ENCODE peak calls at places on chromosomes 4 and X, in six cellular contexts. Q is bronchial epithelial cell, U is choroid plexus epithelial cell, I is AG04450, J is epithelial cell of esophagus, N is colonic mucosa. M is an unnamed sample.

GRCh38 chr4:175560628-175561027 is 251.4 kb downstream of the GPM6A start:
- DNase-seq in Q (peak), U (peak), I (no peak), J (peak), N (no peak), M (peak)

GRCh38 chr4:5921074-5921473 is 28.2 kb upstream of the CRMP1 start:
- DNase-seq in Q (no peak), U (no peak), I (no peak), J (no peak), N (no peak), M (no peak)

GRCh38 chr4:47510506-47511143 is 25.6 kb downstream of the ATP10D start:
- DNase-seq in Q (peak), U (peak), I (no peak), J (peak), N (no peak), M (no peak)

GRCh38 chr4:10123227-10124101 is 6.9 kb upstream of the WDR1 start:
- DNase-seq in Q (no peak), U (peak), I (no peak), J (no peak), N (peak), M (no peak)

GRCh38 chr4:21778702-21779101 is 169.9 kb downstream of the KCNIP4 start:
- DNase-seq in Q (no peak), U (no peak), I (no peak), J (no peak), N (no peak), M (no peak)

GRCh38 chr4:88211473-88212252 is 53.2 kb upstream of the ABCG2 start:
- DNase-seq in Q (peak), U (peak), I (peak), J (peak), N (peak), M (no peak)

GRCh38 chrX:73944582-73944947 is 359.4 kb upstream of the ZCCHC13 start:
- DNase-seq in Q (no peak), U (no peak), I (no peak), J (no peak), N (no peak), M (no peak)

GRCh38 chrX:41258281-41258680 is 75.7 kb upstream of the DDX3X start:
- DNase-seq in Q (no peak), U (no peak), I (no peak), J (no peak), N (no peak), M (no peak)

GRCh38 chr4:25043548-25043947 is 12.8 kb upstream of the LGI2 start:
- DNase-seq in Q (no peak), U (no peak), I (no peak), J (no peak), N (no peak), M (no peak)

GRCh38 chr4:76306882-76307669 is 543 bp downstream of the STBD1 start:
- DNase-seq in Q (peak), U (peak), I (no peak), J (peak), N (peak), M (no peak)

GRCh38 chr4:88705805-88706518 is 8.3 kb upstream of the NAP1L5 start:
- DNase-seq in Q (no peak), U (peak), I (no peak), J (peak), N (no peak), M (peak)

GRCh38 chr4:10106421-10107039 is 10.1 kb downstream of the WDR1 start:
- DNase-seq in Q (peak), U (peak), I (peak), J (peak), N (peak), M (no peak)

GRCh38 chr4:183533698-183534097 is 28.8 kb downstream of the ING2 start:
- DNase-seq in Q (no peak), U (no peak), I (no peak), J (no peak), N (no peak), M (no peak)

GRCh38 chr4:23130845-23131244 is 438.1 kb downstream of the GBA3 start:
- DNase-seq in Q (no peak), U (no peak), I (no peak), J (no peak), N (no peak), M (no peak)

GRCh38 chr4:15234101-15234500 is 193.7 kb upstream of the C1QTNF7 start:
- DNase-seq in Q (peak), U (peak), I (peak), J (peak), N (no peak), M (no peak)

GRCh38 chrX:134764202-134764785 is 106.0 kb upstream of the PLAC1 start:
- DNase-seq in Q (peak), U (peak), I (no peak), J (peak), N (no peak), M (no peak)

GRCh38 chrX:123975180-123975579 is 13.7 kb downstream of the STAG2 start:
- DNase-seq in Q (peak), U (no peak), I (no peak), J (peak), N (no peak), M (no peak)

GRCh38 chr4:76341063-76341462 is 34.5 kb downstream of the STBD1 start:
- DNase-seq in Q (peak), U (peak), I (peak), J (peak), N (no peak), M (peak)

GRCh38 chrX:154840856-154841255 is 6.4 kb upstream of the SMIM9 start:
- DNase-seq in Q (peak), U (peak), I (peak), J (peak), N (no peak), M (no peak)

GRCh38 chr4:147620315-147620714 is 3.1 kb downstream of the TMEM184C start:
- DNase-seq in Q (no peak), U (no peak), I (no peak), J (no peak), N (no peak), M (no peak)

GRCh38 chr4:165379662-165380061 is 854 bp downstream of the CPE start:
- DNase-seq in Q (no peak), U (peak), I (no peak), J (no peak), N (no peak), M (no peak)

GRCh38 chr4:95284668-95285067 is 264.1 kb downstream of the UNC5C start:
- DNase-seq in Q (no peak), U (no peak), I (no peak), J (no peak), N (no peak), M (no peak)

GRCh38 chr4:7983296-7983695 is 43.6 kb upstream of the AFAP1 start:
- DNase-seq in Q (no peak), U (no peak), I (no peak), J (no peak), N (peak), M (no peak)

GRCh38 chrX:151815461-151815860 is 80.9 kb downstream of the CNGA2 start:
- DNase-seq in Q (no peak), U (peak), I (no peak), J (no peak), N (no peak), M (no peak)

GRCh38 chr4:172897046-172897445 is 271.6 kb upstream of the GALNT7 start:
- DNase-seq in Q (no peak), U (no peak), I (no peak), J (no peak), N (no peak), M (no peak)

GRCh38 chr4:154822775-154823174 is 41.7 kb downstream of the RBM46 start:
- DNase-seq in Q (peak), U (peak), I (peak), J (peak), N (no peak), M (peak)

GRCh38 chr4:121822796-121823504 is 733 bp downstream of the CCNA2 start:
- DNase-seq in Q (peak), U (peak), I (no peak), J (peak), N (peak), M (no peak)

GRCh38 chr4:144903953-144904711 is 193.9 kb downstream of the ANAPC10 start:
- DNase-seq in Q (peak), U (peak), I (no peak), J (peak), N (no peak), M (no peak)

GRCh38 chrX:52988985-52989917 is 30.9 kb upstream of the FAM156A start:
- DNase-seq in Q (peak), U (no peak), I (no peak), J (peak), N (peak), M (no peak)

GRCh38 chr4:170872794-170873193 is 783.0 kb upstream of the AADAT start:
- DNase-seq in Q (peak), U (no peak), I (no peak), J (peak), N (no peak), M (no peak)

GRCh38 chr4:85603437-85604336 is 128.7 kb downstream of the ARHGAP24 start:
- DNase-seq in Q (peak), U (peak), I (no peak), J (no peak), N (no peak), M (peak)

GRCh38 chrX:39361736-39362135 is 560.5 kb downstream of the MID1IP1 start:
- DNase-seq in Q (no peak), U (no peak), I (no peak), J (no peak), N (no peak), M (no peak)

GRCh38 chr4:101086801-101087586 is 260.3 kb downstream of the PPP3CA start:
- DNase-seq in Q (no peak), U (no peak), I (no peak), J (no peak), N (no peak), M (no peak)

GRCh38 chr4:172147702-172148101 is 334.5 kb downstream of the GALNTL6 start:
- DNase-seq in Q (no peak), U (peak), I (no peak), J (no peak), N (no peak), M (peak)

GRCh38 chr4:33323393-33323792 is 2603.2 kb downstream of the PCDH7 start:
- DNase-seq in Q (peak), U (no peak), I (no peak), J (peak), N (no peak), M (no peak)

GRCh38 chr4:55004831-55005230 is 120.6 kb downstream of the KDR start:
- DNase-seq in Q (no peak), U (peak), I (no peak), J (no peak), N (no peak), M (peak)
- TF ChIP-seq CTCF in Q (no peak), U (peak), I (no peak), J (no peak), N (no peak), M (peak)

GRCh38 chr4:213971-214370 is 89.7 kb downstream of the ZNF718 start:
- DNase-seq in Q (peak), U (no peak), I (no peak), J (peak), N (no peak), M (no peak)

GRCh38 chr4:217891-218290 is 87.4 kb downstream of the ZNF732 start:
- DNase-seq in Q (no peak), U (no peak), I (no peak), J (no peak), N (no peak), M (no peak)

GRCh38 chr4:211033-211511 is 86.8 kb downstream of the ZNF718 start:
- DNase-seq in Q (no peak), U (no peak), I (no peak), J (peak), N (no peak), M (no peak)

DNA sequence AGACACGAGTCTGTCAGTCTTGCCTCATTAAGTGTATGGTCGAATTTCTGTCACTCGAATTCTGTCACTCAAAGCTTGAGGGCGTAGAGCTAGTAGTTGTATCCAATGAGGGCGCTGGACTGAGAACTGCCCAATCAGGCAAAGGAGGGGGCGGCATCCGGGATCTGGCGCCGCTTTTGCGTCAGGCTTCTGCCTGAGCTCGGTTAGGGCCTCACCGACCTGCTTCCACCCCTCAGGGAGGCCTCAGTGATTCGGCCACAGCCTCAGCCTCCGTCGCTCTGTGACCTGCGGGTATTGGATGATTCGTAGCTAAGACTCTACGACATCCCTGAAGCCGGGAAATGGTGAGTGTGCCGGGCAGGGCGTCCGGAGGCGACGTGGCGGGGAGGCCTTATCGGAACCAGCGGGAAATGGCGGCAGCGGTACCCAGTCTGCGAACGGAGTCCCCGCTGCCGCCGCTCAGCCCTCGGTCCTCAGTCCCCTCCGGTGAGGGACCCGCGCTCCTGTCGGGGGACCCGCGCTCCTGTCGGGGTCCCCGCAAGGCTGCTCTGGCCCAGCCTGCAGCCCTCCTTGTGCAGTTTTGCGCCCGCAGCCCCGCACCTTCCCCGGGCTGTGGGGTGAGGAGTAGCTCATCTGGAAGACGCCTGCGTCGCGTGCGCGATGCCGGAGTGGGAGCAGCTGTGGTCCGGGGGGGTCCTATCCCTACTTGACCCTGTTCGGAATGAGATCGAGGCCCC is 88.3 kb downstream of the ZNF718 start:
- DNase-seq in Q (peak), U (peak), I (peak), J (peak), N (peak), M (peak)
- H3K4me3 ChIP-seq in Q (peak), U (peak), I (peak), J (peak), N (peak), M (peak)

GRCh38 chr4:160810415-160810814 is 1353.4 kb downstream of the FSTL5 start:
- DNase-seq in Q (no peak), U (no peak), I (no peak), J (no peak), N (no peak), M (no peak)

GRCh38 chr4:160809576-160809975 is 1354.2 kb downstream of the FSTL5 start:
- DNase-seq in Q (no peak), U (no peak), I (no peak), J (no peak), N (no peak), M (no peak)

GRCh38 chr4:160808174-160808573 is 1355.6 kb downstream of the FSTL5 start:
- DNase-seq in Q (no peak), U (no peak), I (no peak), J (no peak), N (no peak), M (no peak)

DNA sequence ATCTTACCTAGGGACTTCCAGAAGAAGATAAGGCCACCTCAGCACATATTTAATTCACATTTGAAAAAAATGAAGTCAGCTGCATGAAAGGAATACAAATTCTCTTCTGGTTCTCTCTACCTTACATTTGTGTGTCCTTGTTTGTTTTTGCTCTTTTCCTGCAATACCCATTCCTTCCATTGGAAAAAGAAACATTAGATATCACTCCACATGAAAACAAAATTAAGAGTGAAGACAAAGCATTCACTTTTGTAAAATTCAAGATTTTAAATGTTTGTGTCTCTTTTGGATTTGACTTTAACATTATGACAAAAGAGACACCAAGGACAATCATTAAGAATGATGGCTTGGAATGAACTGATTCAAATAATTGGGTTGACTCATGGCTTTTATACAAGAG is 1351.8 kb downstream of the FSTL5 start:
- DNase-seq in Q (no peak), U (no peak), I (no peak), J (no peak), N (no peak), M (no peak)
- TF ChIP-seq CTCF in Q (no peak), U (no peak), I (no peak), J (no peak), N (no peak), M (no peak)

DNA sequence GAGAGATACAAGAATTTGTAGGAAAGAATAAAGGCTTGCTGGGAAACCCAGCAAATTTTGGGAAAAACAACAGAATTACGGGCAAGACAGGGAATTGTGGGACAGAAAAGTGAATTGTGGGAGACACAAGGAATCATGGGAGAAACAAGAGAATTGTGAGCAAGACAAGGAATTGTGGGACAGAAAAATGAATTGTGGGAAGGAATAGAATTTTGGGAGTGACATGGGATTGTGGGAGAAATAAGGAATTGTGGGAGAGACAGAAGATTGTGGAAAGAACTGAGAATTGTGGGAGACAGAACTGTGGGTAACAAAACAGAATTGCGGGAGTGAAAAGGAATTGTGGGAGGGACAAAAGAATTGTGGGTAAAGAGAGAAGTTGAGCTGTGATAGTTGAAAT is 1.2 kb upstream of the HCCS start:
- DNase-seq in Q (no peak), U (no peak), I (no peak), J (no peak), N (no peak), M (no peak)
- H3K4me3 ChIP-seq in Q (no peak), U (no peak), I (no peak), J (no peak), N (no peak), M (no peak)

M was measured in retinal pigment epithelial cell.